ENCODE peak calls at places on chromosome 5, in ten cellular contexts. S is OCI-LY7, B is SK-N-SH, F is endodermal cell, H is colonic mucosa, W is A673, X is fibroblast of mammary gland, G is body of pancreas, A is dorsolateral prefrontal cortex, M is WERI-Rb-1. E is an unnamed sample.

GRCh38 chr5:172102913-172103629 is 85.0 kb downstream of the STK10 start:
- DNase-seq in S (no peak), B (no peak), F (peak), H (peak), W (peak), X (peak), G (no peak), A (no peak), M (peak), E (peak)

GRCh38 chr5:139108056-139108811 is 89.9 kb downstream of the SIL1 start:
- DNase-seq in S (no peak), B (no peak), F (no peak), H (no peak), W (no peak), X (peak), G (peak), A (no peak), M (no peak), E (peak)

GRCh38 chr5:162268694-162269481 is 201.3 kb downstream of the GABRG2 start:
- DNase-seq in S (no peak), B (no peak), F (no peak), H (no peak), W (no peak), X (no peak), G (no peak), A (no peak), M (no peak), E (no peak)

GRCh38 chr5:12799165-12799564 is 894.9 kb upstream of the CTNND2 start:
- DNase-seq in S (no peak), B (no peak), F (no peak), H (no peak), W (no peak), X (no peak), G (no peak), A (no peak), M (no peak), E (no peak)

GRCh38 chr5:160470437-160471341 is 49.0 kb downstream of the PTTG1 start:
- DNase-seq in S (peak), B (no peak), F (no peak), H (peak), W (no peak), X (peak), G (no peak), A (no peak), M (no peak), E (peak)

GRCh38 chr5:148145916-148146315 is 22.4 kb upstream of the SPINK14 start:
- DNase-seq in S (no peak), B (no peak), F (no peak), H (peak), W (peak), X (peak), G (peak), A (no peak), M (no peak), E (no peak)

GRCh38 chr5:176436641-176437040 is 11.5 kb upstream of the FAF2 start:
- DNase-seq in S (peak), B (no peak), F (no peak), H (no peak), W (no peak), X (peak), G (no peak), A (no peak), M (no peak), E (peak)

GRCh38 chr5:636951-637350 is 24.8 kb downstream of the CEP72 start:
- DNase-seq in S (no peak), B (no peak), F (no peak), H (peak), W (no peak), X (no peak), G (no peak), A (no peak), M (peak), E (no peak)

GRCh38 chr5:145499483-145499882 is 335.7 kb downstream of the PRELID2 start:
- DNase-seq in S (no peak), B (no peak), F (no peak), H (no peak), W (no peak), X (peak), G (no peak), A (no peak), M (peak), E (peak)

GRCh38 chr5:170523129-170523497 is 19.3 kb downstream of the KCNIP1 start:
- DNase-seq in S (no peak), B (peak), F (no peak), H (no peak), W (peak), X (no peak), G (peak), A (no peak), M (no peak), E (no peak)

DNA sequence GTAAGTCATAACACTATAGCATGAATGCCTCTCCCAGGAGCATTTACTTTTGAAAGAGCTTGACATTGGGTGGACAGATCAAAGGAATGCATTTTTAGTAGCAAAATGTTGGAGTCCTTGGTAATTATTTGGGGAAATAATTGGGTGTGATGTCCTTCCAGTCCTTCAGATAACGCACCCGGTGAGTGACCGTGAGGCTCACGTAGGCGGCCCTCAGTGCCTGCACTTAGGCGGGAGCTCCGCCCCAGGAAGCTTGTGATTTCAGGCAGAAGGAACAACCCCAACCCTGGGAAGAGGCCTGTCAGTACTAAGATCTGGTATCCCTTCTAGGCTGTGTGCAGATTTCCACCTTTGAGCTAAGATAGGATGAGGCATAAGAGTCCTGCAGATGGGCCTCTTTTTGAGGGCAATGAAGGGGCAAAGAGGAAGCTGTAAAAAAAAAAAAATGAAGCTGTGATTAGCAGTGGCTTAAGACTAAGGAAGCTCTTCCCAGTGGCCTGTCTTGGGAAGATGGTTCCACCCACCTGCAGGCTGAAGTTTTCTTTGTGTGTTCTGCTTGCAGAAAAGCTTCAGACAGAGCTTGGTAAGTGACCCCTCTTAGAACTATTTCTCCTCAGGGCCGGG is 14.9 kb downstream of the BTNL9 start:
- DNase-seq in S (no peak), B (no peak), F (peak), H (no peak), W (no peak), X (no peak), G (no peak), A (no peak), M (no peak), E (no peak)
- H3K4me3 ChIP-seq in S (peak), B (no peak), F (no peak), H (no peak), W (no peak), X (no peak), G (no peak), A (peak), M (no peak), E (no peak)

DNA sequence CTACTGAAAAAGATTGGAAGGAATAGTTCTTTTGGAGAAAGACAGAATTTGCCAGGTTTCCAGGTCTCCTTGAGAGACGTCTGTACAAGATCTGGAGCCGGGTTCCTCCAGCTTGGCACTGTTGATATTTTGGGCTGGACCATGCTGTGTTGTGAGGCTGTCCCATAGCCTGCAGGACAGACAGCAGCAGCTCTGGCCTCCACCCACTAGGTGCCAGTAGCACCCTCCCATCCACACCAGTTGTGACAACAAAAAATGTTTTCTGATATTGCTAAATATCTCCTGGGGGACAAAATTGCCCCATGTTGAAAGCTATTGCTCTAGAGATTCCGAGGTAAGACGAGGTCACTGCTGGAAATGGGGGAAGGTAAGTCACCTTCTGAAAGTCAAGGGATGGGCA is 287.7 kb upstream of the DAP start:
- DNase-seq in S (peak), B (no peak), F (no peak), H (no peak), W (peak), X (no peak), G (no peak), A (no peak), M (peak), E (no peak)
- TF ChIP-seq CTCF in S (peak), B (peak), F (peak), H (no peak), W (peak), X (peak), G (no peak), A (no peak), M (peak), E (no peak)

DNA sequence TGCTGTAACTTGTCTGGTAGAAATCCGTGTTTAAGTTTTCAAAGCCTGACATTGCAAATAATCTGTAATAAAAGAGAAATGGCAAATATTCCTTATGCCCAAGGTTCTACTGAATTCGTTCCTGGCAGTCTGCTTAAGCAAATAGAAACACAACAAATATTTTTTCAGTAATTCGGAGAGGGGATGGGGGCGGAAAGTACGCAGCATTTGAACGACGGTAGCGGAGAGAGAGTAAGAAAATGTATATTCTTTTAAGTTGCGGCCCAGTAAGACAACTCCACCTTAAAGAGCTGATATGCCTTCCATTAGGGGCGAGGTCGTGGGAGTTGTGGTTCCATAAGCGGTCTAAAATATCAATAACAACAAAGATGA is 569 bp downstream of the YIPF5 start:
- DNase-seq in S (no peak), B (no peak), F (no peak), H (no peak), W (peak), X (no peak), G (no peak), A (no peak), M (no peak), E (no peak)
- H3K4me3 ChIP-seq in S (peak), B (peak), F (peak), H (peak), W (peak), X (peak), G (peak), A (peak), M (peak), E (peak)

GRCh38 chr5:96651948-96652753 is 10.0 kb upstream of the CAST start:
- DNase-seq in S (peak), B (peak), F (peak), H (no peak), W (peak), X (no peak), G (no peak), A (no peak), M (peak), E (no peak)
- TF ChIP-seq CTCF in S (peak), B (peak), F (peak), H (no peak), W (peak), X (peak), G (no peak), A (no peak), M (peak), E (peak)

GRCh38 chr5:179822059-179822432 is 1.3 kb downstream of the SQSTM1 start:
- DNase-seq in S (no peak), B (no peak), F (no peak), H (no peak), W (no peak), X (no peak), G (no peak), A (no peak), M (no peak), E (no peak)

GRCh38 chr5:179824745-179825112 is 4.0 kb downstream of the SQSTM1 start:
- DNase-seq in S (no peak), B (peak), F (no peak), H (no peak), W (no peak), X (no peak), G (no peak), A (no peak), M (no peak), E (no peak)

GRCh38 chr5:179822444-179822990 is 1.8 kb downstream of the SQSTM1 start:
- DNase-seq in S (no peak), B (no peak), F (peak), H (no peak), W (no peak), X (no peak), G (peak), A (no peak), M (no peak), E (no peak)

GRCh38 chr5:179825655-179826182 is 5.0 kb downstream of the SQSTM1 start:
- DNase-seq in S (no peak), B (peak), F (no peak), H (peak), W (no peak), X (no peak), G (peak), A (no peak), M (no peak), E (no peak)

DNA sequence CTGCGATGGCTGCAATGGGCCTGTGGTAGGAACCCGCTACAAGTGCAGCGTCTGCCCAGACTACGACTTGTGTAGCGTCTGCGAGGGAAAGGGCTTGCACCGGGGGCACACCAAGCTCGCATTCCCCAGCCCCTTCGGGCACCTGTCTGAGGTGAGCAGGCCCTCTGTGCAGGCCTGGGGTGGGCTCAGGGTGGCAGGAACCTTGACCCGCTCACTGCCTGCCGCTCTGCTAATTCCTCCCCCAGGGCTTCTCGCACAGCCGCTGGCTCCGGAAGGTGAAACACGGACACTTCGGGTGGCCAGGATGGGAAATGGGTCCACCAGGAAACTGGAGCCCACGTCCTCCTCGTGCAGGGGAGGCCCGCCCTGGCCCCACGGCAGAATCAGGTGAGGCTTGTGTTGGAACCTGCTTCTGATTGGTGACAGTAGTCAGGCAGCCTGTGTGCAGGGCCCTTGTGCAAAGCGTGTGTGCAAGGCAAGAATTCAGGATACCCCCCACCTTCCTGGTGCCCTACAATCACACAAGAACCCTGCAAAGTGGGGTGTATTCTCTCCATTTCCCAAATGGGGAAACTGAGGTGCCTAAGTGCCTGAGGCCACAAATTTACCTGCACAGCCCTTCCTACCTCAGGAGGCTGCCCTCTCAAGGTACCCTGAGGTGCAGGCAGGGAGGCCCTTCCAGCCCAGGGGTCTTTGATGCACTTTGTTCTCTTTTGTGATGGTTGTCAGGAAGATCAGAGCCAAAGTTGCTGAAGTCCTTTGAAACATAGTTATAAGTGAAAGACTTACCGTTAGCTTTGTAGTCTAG is 3.4 kb downstream of the SQSTM1 start:
- DNase-seq in S (no peak), B (no peak), F (no peak), H (peak), W (no peak), X (no peak), G (no peak), A (no peak), M (no peak), E (no peak)
- H3K4me3 ChIP-seq in S (no peak), B (no peak), F (no peak), H (no peak), W (no peak), X (no peak), G (no peak), A (no peak), M (no peak), E (peak)

GRCh38 chr5:8522635-8523034 is 653.7 kb downstream of the MTRR start:
- DNase-seq in S (no peak), B (no peak), F (no peak), H (no peak), W (no peak), X (no peak), G (no peak), A (no peak), M (no peak), E (no peak)
- TF ChIP-seq CTCF in S (no peak), B (no peak), F (peak), H (no peak), W (no peak), X (no peak), G (no peak), A (no peak), M (no peak), E (no peak)

DNA sequence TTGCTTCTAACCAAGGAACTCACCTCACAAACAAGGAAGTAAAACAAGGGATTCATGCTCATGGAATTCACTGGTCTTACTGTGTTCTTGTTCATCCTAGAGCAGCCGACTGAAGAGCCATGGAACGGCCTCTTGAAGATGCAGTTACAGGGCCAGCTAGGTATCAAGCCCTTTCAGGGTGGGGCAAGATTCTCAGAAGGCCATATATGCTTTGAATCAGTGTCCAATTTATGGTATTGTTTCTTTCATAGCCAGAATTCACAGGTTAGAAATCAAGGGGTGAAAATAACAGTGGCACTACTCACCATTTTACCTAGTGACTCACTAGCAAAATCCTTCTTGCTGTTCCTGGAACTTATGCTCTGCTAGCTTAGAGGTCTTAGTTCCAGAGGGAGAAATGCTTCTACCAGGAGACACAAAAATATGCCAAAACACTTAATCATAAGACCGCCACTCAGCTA is 159.5 kb upstream of the CDH10 start:
- DNase-seq in S (no peak), B (no peak), F (no peak), H (no peak), W (no peak), X (no peak), G (no peak), A (no peak), M (no peak), E (peak)
- H3K4me3 ChIP-seq in S (no peak), B (no peak), F (no peak), H (no peak), W (no peak), X (no peak), G (no peak), A (no peak), M (no peak), E (no peak)

DNA sequence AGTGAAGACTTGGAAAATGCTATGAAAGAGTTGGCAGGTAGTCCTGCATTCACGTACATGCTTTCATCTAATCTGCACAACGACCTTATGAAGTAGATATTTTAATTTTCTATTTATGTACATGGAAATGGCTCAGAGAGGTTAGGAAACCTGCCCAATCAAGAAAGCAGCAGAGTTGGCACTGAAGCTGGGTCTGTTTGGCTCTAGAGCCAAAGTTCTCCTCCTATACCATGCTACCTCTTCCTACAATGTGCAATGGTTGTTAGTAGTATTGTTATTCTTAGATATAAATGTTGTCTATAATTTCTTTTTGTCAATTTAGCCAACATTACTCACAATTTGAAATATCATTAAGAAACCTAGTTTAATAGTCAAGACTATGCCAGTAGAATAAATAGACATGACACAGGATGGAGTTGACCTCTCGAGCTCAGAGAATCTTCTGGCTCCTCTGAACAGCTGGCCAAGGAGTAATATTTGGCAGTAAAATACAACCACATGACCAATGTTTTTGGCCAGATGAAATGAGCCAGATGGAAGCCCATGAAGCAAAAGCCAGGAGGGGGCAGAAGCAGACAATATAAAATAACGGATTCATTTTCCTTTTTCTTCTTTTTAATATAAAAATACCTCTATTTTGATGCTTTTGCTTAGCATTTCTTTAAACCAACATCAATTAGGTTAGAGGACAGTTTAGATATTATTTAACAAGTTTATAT is 542.3 kb downstream of the PDE4D start:
- DNase-seq in S (no peak), B (no peak), F (no peak), H (no peak), W (no peak), X (peak), G (no peak), A (no peak), M (no peak), E (peak)
- TF ChIP-seq CTCF in S (no peak), B (no peak), F (peak), H (no peak), W (no peak), X (peak), G (no peak), A (peak), M (no peak), E (peak)

GRCh38 chr5:51378415-51378777 is 4.9 kb upstream of the ISL1 start:
- DNase-seq in S (no peak), B (peak), F (peak), H (no peak), W (no peak), X (no peak), G (no peak), A (no peak), M (no peak), E (no peak)
- H3K4me3 ChIP-seq in S (no peak), B (peak), F (peak), H (no peak), W (peak), X (no peak), G (no peak), A (no peak), M (no peak), E (no peak)

DNA sequence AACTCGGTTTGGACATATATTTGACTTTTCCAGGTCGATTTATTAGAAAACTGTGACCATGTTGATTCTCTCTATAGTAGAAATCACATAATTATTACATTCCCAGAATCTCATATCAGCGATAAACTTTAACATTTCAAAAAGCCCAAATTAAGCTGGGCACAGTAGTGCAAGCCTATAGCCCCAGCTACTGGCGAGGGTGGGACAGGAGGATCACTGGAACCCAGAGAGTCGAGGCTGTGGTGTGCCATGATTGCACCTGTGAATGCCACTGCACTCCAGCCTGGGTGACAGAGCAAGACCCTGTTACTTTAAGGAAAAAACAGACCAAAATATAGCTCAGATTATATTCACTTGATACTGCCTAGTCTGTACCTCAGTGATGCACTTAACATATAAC is 128.9 kb downstream of the CPLANE1 start:
- DNase-seq in S (peak), B (no peak), F (no peak), H (no peak), W (no peak), X (no peak), G (no peak), A (no peak), M (no peak), E (no peak)
- TF ChIP-seq CTCF in S (peak), B (no peak), F (no peak), H (no peak), W (no peak), X (no peak), G (no peak), A (no peak), M (no peak), E (no peak)